ENCODE peak calls at places on chromosomes 6 and 20, in nine cellular contexts. O is suprapubic skin, C is SK-N-SH, P is sigmoid colon, R is stomach, Q is A549, U is upper lobe of left lung, A is ovary, B is GM12878. H is an unnamed sample.

GRCh38 chr6:81933648-81934047 is 181.2 kb upstream of the TENT5A start:
- DNase-seq in O (no peak), C (no peak), P (no peak), R (no peak), Q (no peak), U (no peak), A (no peak), B (no peak), H (no peak)

GRCh38 chr20:23445596-23446217 is 6.2 kb downstream of the CSTL1 start:
- DNase-seq in O (no peak), C (no peak), P (no peak), R (no peak), Q (peak; percentile 27), U (no peak), A (no peak), B (no peak), H (no peak)

GRCh38 chr6:25025919-25026301 is 90.2 kb upstream of the RIPOR2 start:
- DNase-seq in O (no peak), C (no peak), P (no peak), R (no peak), Q (no peak), U (no peak), A (no peak), B (no peak), H (no peak)

GRCh38 chr20:47036091-47036880 is 141.6 kb downstream of the EYA2 start:
- DNase-seq in O (no peak), C (no peak), P (no peak), R (no peak), Q (no peak), U (no peak), A (no peak), B (no peak), H (no peak)

GRCh38 chr20:59735917-59736316 is 131.6 kb downstream of the PHACTR3 start:
- DNase-seq in O (peak; percentile 58), C (no peak), P (no peak), R (no peak), Q (no peak), U (no peak), A (no peak), B (no peak), H (no peak)

GRCh38 chr20:47907031-47907670 is 121.9 kb upstream of the SULF2 start:
- DNase-seq in O (no peak), C (no peak), P (no peak), R (no peak), Q (no peak), U (no peak), A (no peak), B (no peak), H (no peak)

GRCh38 chr20:1841554-1842140 is 53.6 kb upstream of the SIRPA start:
- DNase-seq in O (no peak), C (no peak), P (peak; percentile 93), R (no peak), Q (no peak), U (no peak), A (no peak), B (no peak), H (no peak)

GRCh38 chr20:63709149-63709527 is 1.3 kb downstream of the ZGPAT start:
- DNase-seq in O (peak; percentile 73), C (no peak), P (peak; percentile 59), R (no peak), Q (no peak), U (no peak), A (peak; percentile 17), B (no peak), H (no peak)

GRCh38 chr6:104526383-104526782 is 333.3 kb downstream of the HACE1 start:
- DNase-seq in O (no peak), C (no peak), P (no peak), R (no peak), Q (no peak), U (no peak), A (no peak), B (no peak), H (no peak)

GRCh38 chr6:154167163-154167562 is 128.1 kb downstream of the OPRM1 start:
- DNase-seq in O (no peak), C (no peak), P (no peak), R (no peak), Q (no peak), U (no peak), A (no peak), B (no peak), H (no peak)

DNA sequence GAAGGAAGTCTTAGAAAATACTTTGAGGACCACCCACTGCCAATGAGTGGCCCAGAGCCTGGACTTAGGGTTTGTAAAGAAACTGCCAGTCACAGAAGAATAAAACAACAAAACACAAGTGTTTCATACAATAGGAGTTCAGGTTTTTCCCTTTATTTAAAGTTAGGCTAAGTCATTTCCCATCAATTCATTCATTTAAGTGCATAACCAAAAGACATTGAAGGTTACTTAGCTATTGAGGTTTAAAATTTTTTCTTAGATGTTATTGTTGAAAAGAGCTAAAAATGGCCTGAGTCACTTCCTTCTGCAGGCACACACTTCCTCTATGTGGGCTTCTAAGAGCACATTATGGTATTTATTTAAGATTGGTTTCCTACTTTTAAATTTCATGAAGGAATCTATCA is 54.2 kb downstream of the ARMC2 start:
- DNase-seq in O (no peak), C (no peak), P (no peak), R (no peak), Q (no peak), U (no peak), A (no peak), B (no peak), H (no peak)
- TF ChIP-seq EP300 in O (no peak), C (no peak), P (no peak), R (no peak), Q (no peak), U (no peak), A (no peak), B (no peak), H (peak; percentile 44)

GRCh38 chr6:159062564-159062945 is 17.8 kb upstream of the TAGAP start:
- DNase-seq in O (no peak), C (no peak), P (no peak), R (no peak), Q (no peak), U (no peak), A (no peak), B (no peak), H (no peak)
- H3K27ac ChIP-seq in O (no peak overlapping the region), C (no peak overlapping the region), P (no peak overlapping the region), R (peak overlapping the region; percentile 55), Q (no peak overlapping the region), U (peak overlapping the region; percentile 64), A (no peak overlapping the region), B (no peak overlapping the region), H (no peak overlapping the region)

GRCh38 chr20:61898405-61898804 is 167.3 kb downstream of the TAF4 start:
- DNase-seq in O (no peak), C (no peak), P (no peak), R (no peak), Q (no peak), U (no peak), A (no peak), B (no peak), H (no peak)

GRCh38 chr20:61895686-61896057 is 170.0 kb downstream of the TAF4 start:
- DNase-seq in O (no peak), C (no peak), P (no peak), R (no peak), Q (no peak), U (no peak), A (no peak), B (no peak), H (no peak)

GRCh38 chr20:61895016-61895415 is 170.7 kb downstream of the TAF4 start:
- DNase-seq in O (no peak), C (no peak), P (no peak), R (no peak), Q (no peak), U (peak; percentile 78), A (no peak), B (no peak), H (no peak)

GRCh38 chr20:61897401-61898295 is 168.0 kb downstream of the TAF4 start:
- DNase-seq in O (no peak), C (no peak), P (no peak), R (no peak), Q (no peak), U (no peak), A (no peak), B (no peak), H (no peak)

DNA sequence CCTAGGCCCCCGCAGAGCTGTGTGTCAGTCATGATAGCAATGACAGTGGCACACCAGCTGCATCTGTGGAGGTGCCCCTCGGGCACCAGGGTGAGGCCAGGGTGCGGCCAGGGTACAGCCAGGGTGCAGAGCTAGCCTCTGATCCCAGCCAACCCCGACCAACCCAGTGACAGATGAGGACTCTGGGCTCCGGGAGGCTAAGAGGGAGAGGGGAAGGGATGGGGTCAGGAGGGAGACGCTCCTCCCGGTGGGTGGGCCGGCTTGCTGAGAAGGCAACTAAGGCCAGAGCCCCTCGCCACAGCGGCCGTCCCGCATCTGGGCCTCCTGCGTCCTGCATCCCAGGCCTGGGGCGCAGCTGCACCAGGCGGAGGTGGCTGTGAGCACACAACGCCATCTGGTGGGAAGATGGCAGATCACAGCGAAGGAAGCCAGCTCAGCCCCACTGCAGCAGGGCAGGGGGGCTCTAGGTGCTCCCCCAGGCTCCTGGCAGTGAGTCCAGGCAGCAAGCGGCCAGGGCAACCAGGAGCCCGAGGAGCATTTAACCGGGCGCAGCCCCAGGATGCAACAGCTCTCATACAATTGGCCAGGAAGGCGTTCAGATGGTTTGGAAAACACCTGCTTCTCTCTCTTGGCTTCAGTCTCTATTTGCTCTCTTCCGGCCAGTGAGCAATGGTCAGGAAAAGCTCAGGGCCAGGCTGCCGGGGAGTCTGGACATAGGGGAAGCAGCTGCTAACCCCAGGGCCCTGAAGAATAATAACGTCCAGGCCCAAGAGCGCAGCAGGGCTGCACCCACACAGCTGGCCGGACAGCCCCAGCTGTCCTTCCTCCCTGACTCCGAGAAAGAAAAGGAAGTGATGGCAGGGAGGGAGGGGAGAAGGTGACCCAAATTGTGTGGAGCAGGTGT is 169.4 kb downstream of the TAF4 start:
- DNase-seq in O (no peak), C (peak; percentile 91), P (no peak), R (peak; percentile 33), Q (peak; percentile 79), U (peak; percentile 84), A (peak; percentile 55), B (no peak), H (no peak)
- TF ChIP-seq EP300 in O (no peak), C (no peak), P (no peak), R (no peak), Q (no peak), U (no peak), A (no peak), B (no peak), H (no peak)

GRCh38 chr6:161256390-161256789 is 17.5 kb downstream of the AGPAT4 start:
- DNase-seq in O (no peak), C (no peak), P (peak; percentile 52), R (no peak), Q (no peak), U (no peak), A (no peak), B (no peak), H (no peak)

GRCh38 chr6:161259302-161259701 is 14.6 kb downstream of the AGPAT4 start:
- DNase-seq in O (no peak), C (no peak), P (no peak), R (no peak), Q (no peak), U (no peak), A (no peak), B (no peak), H (no peak)

GRCh38 chr6:161255518-161255917 is 18.3 kb downstream of the AGPAT4 start:
- DNase-seq in O (no peak), C (no peak), P (no peak), R (no peak), Q (no peak), U (no peak), A (no peak), B (no peak), H (no peak)

GRCh38 chr6:161254754-161255253 is 19.1 kb downstream of the AGPAT4 start:
- DNase-seq in O (no peak), C (peak; percentile 65), P (no peak), R (no peak), Q (no peak), U (no peak), A (no peak), B (no peak), H (no peak)

GRCh38 chr6:161257778-161258457 is 15.9 kb downstream of the AGPAT4 start:
- DNase-seq in O (no peak), C (no peak), P (peak; percentile 82), R (no peak), Q (peak; percentile 31), U (no peak), A (no peak), B (no peak), H (peak; percentile 19)
- H3K27ac ChIP-seq in O (no peak overlapping the region), C (peak overlapping the region; percentile 71), P (peak overlapping the region; percentile 60), R (no peak overlapping the region), Q (no peak overlapping the region), U (no peak overlapping the region), A (no peak overlapping the region), B (no peak overlapping the region), H (no peak overlapping the region)